ENCODE peak calls at places on chromosomes 12 and 14, in seven cellular contexts. H, V, T, A, F, O and G are unnamed samples.

GRCh38 chr12:88578274-88578673 is 2.0 kb downstream of the KITLG start:
- DNase-seq in H (no peak), V (no peak), T (peak; percentile 43), A (peak; percentile 55), F (peak; percentile 14), O (no peak), G (no peak)

GRCh38 chr12:107522692-107523477 is 162.7 kb upstream of the PWP1 start:
- DNase-seq in H (no peak), V (no peak), T (no peak), A (no peak), F (peak; percentile 20), O (no peak), G (no peak)

GRCh38 chr14:105479438-105480164 is 5.0 kb downstream of the CRIP2 start:
- DNase-seq in H (no peak), V (peak; percentile 77), T (no peak), A (no peak), F (no peak), O (no peak), G (no peak)

GRCh38 chr12:38411947-38412346 is 95.4 kb downstream of the ALG10B start:
- DNase-seq in H (no peak), V (no peak), T (no peak), A (no peak), F (no peak), O (no peak), G (no peak)

GRCh38 chr12:108191086-108191485 is 62.0 kb downstream of the WSCD2 start:
- DNase-seq in H (no peak), V (no peak), T (no peak), A (no peak), F (no peak), O (no peak), G (no peak)

GRCh38 chr14:52220924-52221802 is 46.3 kb upstream of the PTGDR start:
- DNase-seq in H (no peak), V (no peak), T (no peak), A (no peak), F (no peak), O (no peak), G (no peak)

GRCh38 chr12:106147956-106148355 is 9.2 kb upstream of the NUAK1 start:
- DNase-seq in H (no peak), V (no peak), T (no peak), A (no peak), F (no peak), O (peak; percentile 72), G (no peak)

GRCh38 chr14:22976620-22977433 is 5.5 kb downstream of the AJUBA start:
- DNase-seq in H (no peak), V (peak; percentile 20), T (peak; percentile 46), A (peak; percentile 79), F (peak; percentile 16), O (peak; percentile 8), G (no peak)

GRCh38 chr12:12016284-12017100 is 54.2 kb upstream of the BCL2L14 start:
- DNase-seq in H (no peak), V (no peak), T (no peak), A (no peak), F (no peak), O (no peak), G (no peak)

GRCh38 chr14:100416921-100417451 is 93.8 kb downstream of the SLC25A47 start:
- DNase-seq in H (no peak), V (no peak), T (peak; percentile 85), A (peak; percentile 75), F (no peak), O (no peak), G (no peak)

GRCh38 chr12:57841445-57841844 is 5.1 kb downstream of the CTDSP2 start:
- DNase-seq in H (no peak), V (no peak), T (no peak), A (no peak), F (no peak), O (no peak), G (no peak)

GRCh38 chr12:57838594-57839302 is 7.8 kb downstream of the CTDSP2 start:
- DNase-seq in H (no peak), V (no peak), T (peak; percentile 60), A (peak; percentile 45), F (no peak), O (no peak), G (no peak)

GRCh38 chr12:57839996-57840395 is 6.5 kb downstream of the CTDSP2 start:
- DNase-seq in H (no peak), V (no peak), T (no peak), A (no peak), F (no peak), O (no peak), G (no peak)

GRCh38 chr12:57842342-57843294 is 3.9 kb downstream of the CTDSP2 start:
- DNase-seq in H (no peak), V (no peak), T (no peak), A (peak; percentile 59), F (no peak), O (no peak), G (no peak)

DNA sequence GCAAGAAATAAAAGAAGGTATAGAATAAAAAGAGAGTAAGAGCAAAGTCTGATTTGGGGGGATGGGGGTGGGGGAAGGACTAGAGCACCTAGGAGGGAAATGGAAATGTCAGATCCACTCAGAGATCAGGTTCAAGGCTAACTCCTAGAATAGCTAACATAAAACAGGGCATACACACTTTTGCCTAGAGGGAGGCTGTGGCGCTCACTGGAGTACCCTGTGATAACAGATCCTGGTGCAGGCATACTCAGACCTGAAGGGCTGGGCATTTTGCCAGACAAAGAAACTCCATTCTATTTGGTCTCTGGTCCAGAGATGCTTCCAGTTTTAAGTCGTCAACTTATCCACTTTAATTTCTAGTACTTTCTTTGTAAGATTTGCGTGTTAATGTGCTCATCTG is 5.8 kb downstream of the CTDSP2 start:
- DNase-seq in H (no peak), V (no peak), T (no peak), A (peak; percentile 57), F (no peak), O (no peak), G (no peak)
- H3K4me3 ChIP-seq in H (no peak overlapping the region), V (no peak overlapping the region), T (no peak overlapping the region), A (no peak overlapping the region), F (no peak overlapping the region), O (peak overlapping the region; percentile 98), G (no peak overlapping the region)

GRCh38 chr12:30754750-30755394 is at the start of gene CAPRIN2:
- DNase-seq in H (peak; percentile 46), V (peak; percentile 96), T (peak; percentile 89), A (peak; percentile 99), F (peak; percentile 96), O (peak; percentile 84), G (peak; percentile 84)
- TF ChIP-seq CTCF in H (no peak), V (no peak), T (no peak), A (peak; percentile 23), F (peak; percentile 46), O (peak; percentile 67), G (peak; percentile 32)

DNA sequence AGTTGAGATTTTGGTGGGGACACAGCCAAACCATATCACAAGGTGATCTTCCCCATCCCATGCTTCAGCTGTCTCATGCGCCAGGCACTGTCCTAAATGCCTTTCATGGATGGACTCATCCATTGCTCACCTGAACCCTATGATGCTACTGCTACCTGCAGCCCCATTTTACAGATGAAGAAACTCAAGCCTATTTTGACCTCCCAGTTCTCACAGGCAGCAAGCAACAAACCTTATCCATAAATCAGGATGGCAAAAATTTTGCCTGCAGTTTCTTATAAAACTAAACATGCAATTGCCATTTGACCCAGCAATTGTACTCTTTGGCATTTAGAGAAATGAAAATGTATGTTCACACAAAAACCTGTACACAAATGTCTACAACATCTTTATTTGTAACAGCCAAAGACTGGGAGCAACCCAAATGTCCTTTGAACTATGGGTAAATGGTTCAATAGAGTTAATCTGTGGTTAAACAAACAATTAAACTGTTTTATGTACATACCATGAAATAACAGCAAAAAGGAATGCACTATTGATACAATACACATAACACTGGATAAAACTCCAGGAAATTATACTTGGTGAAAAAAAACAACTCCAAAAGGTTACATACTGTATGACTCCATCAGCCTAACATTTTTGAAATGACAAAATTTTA is 2.6 kb downstream of the NT5DC3 start:
- DNase-seq in H (no peak), V (no peak), T (no peak), A (no peak), F (no peak), O (no peak), G (no peak)
- H3K4me3 ChIP-seq in H (no peak overlapping the region), V (no peak overlapping the region), T (no peak overlapping the region), A (no peak overlapping the region), F (no peak overlapping the region), O (no peak overlapping the region), G (no peak overlapping the region)

GRCh38 chr14:24141030-24141880 is at the start of gene EMC9:
- DNase-seq in H (peak; percentile 99), V (peak; percentile 100), T (peak; percentile 98), A (peak; percentile 100), F (peak; percentile 100), O (peak; percentile 100), G (peak; percentile 99)
- TF ChIP-seq CTCF in H (peak; percentile 28), V (peak; percentile 54), T (peak; percentile 32), A (peak; percentile 34), F (peak; percentile 39), O (peak; percentile 67), G (peak; percentile 47)

DNA sequence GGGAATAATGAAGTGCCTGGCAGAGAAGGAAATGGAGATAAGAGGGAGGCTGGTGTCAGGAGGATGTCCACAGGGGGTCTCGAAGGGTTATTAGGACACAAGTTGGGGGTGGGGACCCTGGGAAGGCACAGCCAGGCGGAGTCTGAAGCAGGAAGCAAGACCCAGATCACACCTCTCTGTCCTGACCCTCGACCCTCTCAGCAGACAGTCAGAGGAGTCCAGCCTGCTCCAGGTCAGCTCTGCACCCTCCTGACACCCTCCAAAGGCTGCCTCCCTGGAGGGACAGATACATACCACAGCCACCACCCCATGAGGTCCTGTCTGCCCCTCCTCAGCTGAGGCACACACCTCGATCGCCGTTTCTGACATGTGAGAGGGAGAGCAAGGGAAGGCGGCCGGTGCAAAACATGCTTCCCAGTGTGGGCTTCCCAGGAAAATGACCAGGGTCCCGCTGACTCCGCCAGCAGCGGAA is 9.0 kb downstream of the BCL11B start:
- DNase-seq in H (no peak), V (no peak), T (no peak), A (no peak), F (no peak), O (no peak), G (no peak)
- H3K4me3 ChIP-seq in H (no peak overlapping the region), V (peak overlapping the region; percentile 33), T (no peak overlapping the region), A (no peak overlapping the region), F (no peak overlapping the region), O (no peak overlapping the region), G (no peak overlapping the region)